ENCODE peak calls at places on chromosomes 6 and 20, in seven cellular contexts. D, J, P, F, A, G and V are unnamed samples.

GRCh38 chr6:163415176-163415619 is 680 bp downstream of the QKI start:
- DNase-seq in J (no peak), F (no peak), P (no peak), A (peak; percentile 22), G (peak; percentile 48), D (no peak), V (no peak)

GRCh38 chr6:100577425-100577824 is 112.7 kb upstream of the SIM1 start:
- DNase-seq in D (no peak), G (no peak), F (no peak), A (no peak), J (no peak), P (no peak), V (no peak)

GRCh38 chr6:31037692-31038091 is 27.4 kb downstream of the MUC22 start:
- DNase-seq in F (peak; percentile 42), A (no peak), D (no peak), G (no peak), P (peak; percentile 80), J (no peak), V (no peak)

GRCh38 chr6:135465903-135466302 is 31.6 kb downstream of the AHI1 start:
- DNase-seq in F (no peak), G (peak; percentile 24), P (no peak), J (no peak), A (no peak), D (no peak), V (no peak)

GRCh38 chr20:53737404-53738038 is 143.9 kb upstream of the ZNF217 start:
- DNase-seq in G (peak; percentile 62), P (no peak), A (no peak), F (peak; percentile 32), J (no peak), D (peak; percentile 13), V (no peak)

GRCh38 chr6:20946037-20946436 is 411.8 kb downstream of the CDKAL1 start:
- DNase-seq in G (peak; percentile 67), F (no peak), A (peak; percentile 4), J (no peak), D (no peak), P (peak; percentile 28), V (no peak)

GRCh38 chr20:57087102-57087501 is 179.3 kb downstream of the BMP7 start:
- DNase-seq in F (no peak), D (no peak), J (no peak), G (no peak), P (no peak), A (no peak), V (no peak)

GRCh38 chr6:151096255-151096612 is 143.5 kb upstream of the AKAP12 start:
- DNase-seq in J (no peak), F (peak; percentile 47), D (no peak), P (no peak), G (no peak), A (no peak), V (no peak)

GRCh38 chr20:49717693-49718092 is 4.0 kb upstream of the B4GALT5 start:
- DNase-seq in J (no peak), P (no peak), D (peak; percentile 7), G (no peak), F (no peak), A (no peak), V (no peak)

GRCh38 chr20:47165376-47165865 is 191.1 kb downstream of the ZMYND8 start:
- DNase-seq in A (no peak), D (no peak), F (no peak), J (no peak), P (no peak), G (no peak), V (no peak)

GRCh38 chr20:47164076-47164634 is 192.3 kb downstream of the ZMYND8 start:
- DNase-seq in A (no peak), F (no peak), D (no peak), J (peak; percentile 61), P (no peak), G (no peak), V (no peak)

GRCh38 chr20:47172579-47172978 is 183.9 kb downstream of the ZMYND8 start:
- DNase-seq in D (no peak), F (no peak), G (no peak), J (no peak), P (no peak), A (no peak), V (no peak)

GRCh38 chr20:47173596-47174216 is 182.8 kb downstream of the ZMYND8 start:
- DNase-seq in P (no peak), A (peak; percentile 3), J (no peak), G (no peak), F (no peak), D (no peak), V (no peak)

GRCh38 chr20:47167846-47168245 is 188.7 kb downstream of the ZMYND8 start:
- DNase-seq in J (no peak), G (no peak), D (no peak), A (no peak), F (no peak), P (no peak), V (no peak)
- TF ChIP-seq CTCF in J (no peak), G (no peak), D (no peak), A (no peak), F (no peak), P (no peak), V (no peak)

DNA sequence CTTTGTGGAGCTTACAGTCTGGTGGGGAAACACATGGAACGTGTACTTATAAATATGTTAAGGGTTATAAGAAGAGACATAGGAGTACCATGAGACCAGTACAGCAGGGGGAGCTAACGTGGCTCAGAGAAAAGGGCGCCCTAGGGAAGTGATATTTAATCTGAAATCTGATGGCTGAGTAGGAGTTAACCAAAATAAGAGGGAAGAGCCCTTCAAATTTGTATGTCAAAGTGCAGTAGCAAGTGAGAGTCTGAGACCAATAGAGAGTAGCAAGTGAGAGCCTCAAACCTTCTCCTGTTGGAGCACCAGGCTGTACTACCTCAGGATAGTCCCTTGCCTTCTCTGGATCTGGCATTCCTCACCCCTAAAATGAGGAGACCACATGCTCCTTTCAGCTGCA is 6.1 kb upstream of the PKIG start:
- DNase-seq in D (peak; percentile 76), F (no peak), G (peak; percentile 66), J (no peak), P (peak; percentile 54), A (peak; percentile 53), V (no peak)
- TF ChIP-seq CTCF in D (peak; percentile 51), F (peak; percentile 28), G (peak; percentile 50), J (no peak), P (peak; percentile 35), A (no peak), V (no peak)

GRCh38 chr6:56760842-56761241 is 118.2 kb upstream of the DST start:
- DNase-seq in A (no peak), F (no peak), G (no peak), J (no peak), P (no peak), D (no peak), V (no peak)

GRCh38 chr6:56765494-56765893 is 122.8 kb upstream of the DST start:
- DNase-seq in J (no peak), G (no peak), A (no peak), P (no peak), F (no peak), D (no peak), V (no peak)

GRCh38 chr6:56766139-56766805 is 123.6 kb upstream of the DST start:
- DNase-seq in G (no peak), P (no peak), F (no peak), J (no peak), D (no peak), A (no peak), V (no peak)

GRCh38 chr6:56766806-56767178 is 124.1 kb upstream of the DST start:
- DNase-seq in G (peak; percentile 92), A (no peak), D (peak; percentile 46), F (peak; percentile 32), P (peak; percentile 67), J (no peak), V (no peak)

GRCh38 chr6:56764081-56764566 is 121.4 kb upstream of the DST start:
- DNase-seq in A (peak; percentile 59), J (no peak), P (no peak), G (peak; percentile 93), F (no peak), D (peak; percentile 45), V (no peak)
- TF ChIP-seq CTCF in A (peak; percentile 49), J (no peak), P (peak; percentile 38), G (peak; percentile 35), F (peak; percentile 22), D (peak; percentile 53), V (peak; percentile 47)

DNA sequence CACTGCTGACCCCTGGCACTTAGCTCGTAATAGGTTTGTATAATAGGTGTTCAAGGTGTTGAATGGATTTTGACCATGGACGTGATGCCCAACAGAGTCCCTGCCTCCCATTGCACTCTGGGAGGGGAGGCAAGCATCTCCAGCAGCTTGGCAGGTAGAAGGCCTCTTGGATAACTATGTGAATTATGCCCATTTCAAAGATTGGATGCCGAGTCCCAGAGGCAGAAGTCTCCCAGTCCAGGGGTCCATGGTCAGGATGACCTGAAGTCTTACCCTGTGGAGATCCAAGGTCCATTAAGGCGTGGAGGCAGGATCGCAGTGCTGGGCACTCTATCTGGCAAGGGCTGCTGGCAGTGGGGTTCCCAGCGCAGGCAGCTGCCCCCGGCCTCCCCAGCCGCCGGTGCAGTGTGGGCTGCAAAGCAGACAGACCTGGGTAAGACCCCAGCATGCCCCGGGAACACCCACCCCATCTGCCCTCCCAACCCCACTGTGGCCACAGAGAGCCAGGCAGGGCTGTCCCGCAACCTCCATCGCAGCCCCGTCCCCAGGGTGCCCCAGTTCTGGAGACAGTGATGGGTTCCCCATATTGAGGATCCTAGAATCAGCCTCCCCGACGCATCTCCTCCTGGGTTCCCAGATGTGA is 44.7 kb downstream of the APCDD1L start:
- DNase-seq in P (no peak), F (no peak), A (no peak), D (no peak), G (no peak), J (no peak), V (no peak)
- TF ChIP-seq CTCF in P (no peak), F (no peak), A (no peak), D (no peak), G (no peak), J (no peak), V (no peak)

GRCh38 chr20:18718129-18718528 is 95.5 kb upstream of the SCP2D1 start:
- DNase-seq in J (no peak), D (no peak), F (no peak), P (no peak), G (peak; percentile 16), A (no peak), V (no peak)

GRCh38 chr20:18712116-18712515 is 101.5 kb upstream of the SCP2D1 start:
- DNase-seq in A (no peak), P (no peak), F (no peak), J (no peak), G (no peak), D (no peak), V (no peak)

GRCh38 chr20:18717062-18717461 is 96.5 kb upstream of the SCP2D1 start:
- DNase-seq in D (no peak), P (no peak), F (no peak), A (no peak), J (no peak), G (no peak), V (no peak)

GRCh38 chr20:18715564-18715963 is 98.0 kb upstream of the SCP2D1 start:
- DNase-seq in A (no peak), J (no peak), F (no peak), D (no peak), P (no peak), G (no peak), V (no peak)

GRCh38 chr20:18712877-18713276 is 100.7 kb upstream of the SCP2D1 start:
- DNase-seq in G (no peak), J (peak; percentile 15), A (no peak), P (no peak), F (no peak), D (no peak), V (no peak)
- TF ChIP-seq CTCF in G (no peak), J (no peak), A (no peak), P (no peak), F (no peak), D (no peak), V (peak; percentile 16)